ENCODE peak calls at places on chromosomes 5 and 9, in eight cellular contexts. G, H, J, S, L, Z, M and W are unnamed samples.

GRCh38 chr5:173714551-173715428 is 98.3 kb upstream of the BOD1 start:
- DNase-seq in G (no peak), H (peak; percentile 87), J (no peak), S (peak; percentile 94), L (peak; percentile 66), Z (peak; percentile 83), M (peak; percentile 97), W (no peak)

GRCh38 chr5:15285901-15286583 is 213.9 kb upstream of the FBXL7 start:
- DNase-seq in G (no peak), H (no peak), J (no peak), S (peak; percentile 65), L (no peak), Z (peak; percentile 59), M (no peak), W (no peak)

GRCh38 chr5:102796014-102796413 is 40.9 kb downstream of the PAM start:
- DNase-seq in G (peak; percentile 76), H (no peak), J (no peak), S (no peak), L (no peak), Z (no peak), M (no peak), W (no peak)

GRCh38 chr9:87512321-87512720 is 14.7 kb downstream of the DAPK1 start:
- DNase-seq in G (no peak), H (no peak), J (no peak), S (no peak), L (no peak), Z (no peak), M (no peak), W (no peak)

GRCh38 chr9:70569070-70569772 is 154.8 kb upstream of the KLF9 start:
- DNase-seq in G (no peak), H (no peak), J (no peak), S (peak; percentile 43), L (no peak), Z (peak; percentile 78), M (no peak), W (no peak)

GRCh38 chr5:146042628-146043279 is 62.6 kb downstream of the PLAC8L1 start:
- DNase-seq in G (no peak), H (peak; percentile 97), J (no peak), S (peak; percentile 36), L (peak; percentile 41), Z (peak; percentile 86), M (peak; percentile 92), W (no peak)

GRCh38 chr9:99294850-99295461 is 72.9 kb downstream of the SEC61B start:
- DNase-seq in G (peak; percentile 1), H (no peak), J (no peak), S (peak; percentile 11), L (peak; percentile 8), Z (peak; percentile 4), M (no peak), W (peak; percentile 38)

GRCh38 chr9:14478175-14479165 is 164.5 kb upstream of the NFIB start:
- DNase-seq in G (no peak), H (no peak), J (no peak), S (peak; percentile 5), L (peak; percentile 55), Z (peak; percentile 46), M (no peak), W (no peak)

GRCh38 chr5:78881884-78882283 is 103.2 kb downstream of the ARSB start:
- DNase-seq in G (no peak), H (no peak), J (no peak), S (no peak), L (peak; percentile 81), Z (no peak), M (peak; percentile 7), W (no peak)

DNA sequence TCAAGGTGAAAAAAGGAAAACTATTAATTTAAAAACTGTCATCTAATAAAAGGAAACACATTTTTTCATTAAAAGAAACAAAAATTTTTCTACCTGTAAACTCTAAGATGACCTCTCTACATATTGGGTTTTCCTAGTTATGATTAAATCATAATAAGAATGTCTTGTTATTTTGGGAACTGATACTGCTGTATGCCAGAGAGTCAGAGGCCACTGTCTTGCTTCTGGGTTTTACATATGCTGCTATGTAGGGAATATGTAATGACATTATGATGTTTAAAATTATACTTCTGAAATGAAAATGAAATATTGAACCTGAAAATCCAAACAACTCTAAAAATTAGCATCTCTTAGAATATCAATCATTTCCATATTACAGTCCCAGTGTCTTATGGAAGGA is 63.7 kb downstream of the FEM1C start:
- DNase-seq in G (no peak), H (no peak), J (no peak), S (no peak), L (no peak), Z (no peak), M (no peak), W (no peak)
- H3K9ac ChIP-seq in G (no peak overlapping the region), H (no peak overlapping the region), J (no peak overlapping the region), S (no peak overlapping the region), L (no peak overlapping the region), Z (no peak overlapping the region), M (no peak overlapping the region), W (no peak overlapping the region)

DNA sequence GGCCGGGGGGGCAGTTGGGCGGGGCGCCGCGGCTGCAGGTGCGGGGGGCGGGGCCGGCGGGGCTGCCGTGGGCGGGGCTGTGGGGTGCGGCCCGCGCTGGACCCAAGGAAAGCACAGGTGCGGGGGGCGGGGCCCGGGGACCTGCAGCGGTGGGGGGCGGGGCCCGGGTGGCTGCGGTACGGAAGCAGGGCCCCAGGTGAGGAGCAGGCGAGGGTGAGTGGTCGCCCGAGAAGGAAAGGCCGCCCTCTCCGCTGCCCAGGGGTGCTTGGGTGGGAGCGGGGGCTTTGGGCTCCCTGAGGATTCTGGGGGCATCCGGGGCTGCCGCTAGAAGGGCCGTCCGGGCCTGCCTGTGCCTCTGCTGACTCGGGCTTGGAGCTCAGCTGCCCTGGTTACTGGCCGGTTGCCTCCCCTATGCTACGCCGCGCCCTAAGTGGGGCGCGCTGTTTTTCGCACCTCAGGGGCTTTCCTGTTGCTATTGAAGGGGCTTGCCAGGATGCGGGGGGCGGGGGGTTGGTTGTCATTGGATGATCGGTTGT is 767 bp downstream of the RALGPS1 start:
- DNase-seq in G (no peak), H (peak; percentile 18), J (peak; percentile 76), S (peak; percentile 19), L (peak; percentile 59), Z (no peak), M (peak; percentile 61), W (peak; percentile 53)
- H3K4me2 ChIP-seq in G (peak overlapping the region; percentile 93), H (peak overlapping the region; percentile 67), J (peak overlapping the region; percentile 80), S (no peak overlapping the region), L (peak overlapping the region; percentile 83), Z (peak overlapping the region; percentile 63), M (peak overlapping the region; percentile 81), W (peak overlapping the region; percentile 42)

GRCh38 chr9:136547508-136548215 is 1.8 kb upstream of the NOTCH1 start:
- DNase-seq in G (no peak), H (no peak), J (no peak), S (no peak), L (no peak), Z (no peak), M (no peak), W (no peak)
- H3K9ac ChIP-seq in G (no peak overlapping the region), H (no peak overlapping the region), J (no peak overlapping the region), S (no peak overlapping the region), L (no peak overlapping the region), Z (no peak overlapping the region), M (no peak overlapping the region), W (no peak overlapping the region)

GRCh38 chr5:9545301-9545958 is 445 bp downstream of the SEMA5A start:
- DNase-seq in G (no peak), H (peak; percentile 20), J (peak; percentile 49), S (peak; percentile 35), L (no peak), Z (peak; percentile 17), M (no peak), W (peak; percentile 51)

GRCh38 chr5:9544502-9545300 is 1.2 kb downstream of the SEMA5A start:
- DNase-seq in G (peak; percentile 35), H (peak; percentile 85), J (peak; percentile 93), S (peak; percentile 93), L (peak; percentile 93), Z (peak; percentile 86), M (peak; percentile 97), W (peak; percentile 94)

GRCh38 chr5:9546973-9547947 is 1.4 kb upstream of the SEMA5A start:
- DNase-seq in G (no peak), H (peak; percentile 60), J (peak; percentile 67), S (peak; percentile 74), L (peak; percentile 64), Z (peak; percentile 74), M (no peak), W (peak; percentile 91)

GRCh38 chr5:9544056-9544455 is 1.8 kb downstream of the SEMA5A start:
- DNase-seq in G (no peak), H (no peak), J (no peak), S (no peak), L (no peak), Z (no peak), M (no peak), W (no peak)

GRCh38 chr5:9545959-9546851 is at the start of gene SEMA5A:
- DNase-seq in G (no peak), H (peak; percentile 74), J (peak; percentile 90), S (peak; percentile 86), L (peak; percentile 63), Z (peak; percentile 79), M (peak; percentile 69), W (peak; percentile 80)
- H3K4me2 ChIP-seq in G (no peak within 1 kb of the TSS), H (peak within 1 kb of the TSS; percentile 99), J (peak within 1 kb of the TSS; percentile 99), S (peak within 1 kb of the TSS; percentile 100), L (peak within 1 kb of the TSS; percentile 89), Z (peak within 1 kb of the TSS; percentile 99), M (peak within 1 kb of the TSS; percentile 94), W (peak within 1 kb of the TSS; percentile 75)

GRCh38 chr5:104706570-104706969 is 1144.0 kb upstream of the NUDT12 start:
- DNase-seq in G (no peak), H (no peak), J (no peak), S (no peak), L (no peak), Z (peak; percentile 6), M (peak; percentile 70), W (no peak)

GRCh38 chr5:104702212-104702611 is 1139.6 kb upstream of the NUDT12 start:
- DNase-seq in G (no peak), H (peak; percentile 1), J (no peak), S (no peak), L (no peak), Z (no peak), M (peak; percentile 95), W (no peak)

GRCh38 chr5:104708027-104708426 is 1145.4 kb upstream of the NUDT12 start:
- DNase-seq in G (no peak), H (no peak), J (no peak), S (no peak), L (no peak), Z (no peak), M (no peak), W (no peak)
- H3K9ac ChIP-seq in G (no peak overlapping the region), H (no peak overlapping the region), J (no peak overlapping the region), S (no peak overlapping the region), L (no peak overlapping the region), Z (no peak overlapping the region), M (no peak overlapping the region), W (no peak overlapping the region)

GRCh38 chr5:82376309-82376708 is 98.2 kb upstream of the RPS23 start:
- DNase-seq in G (no peak), H (no peak), J (no peak), S (no peak), L (no peak), Z (no peak), M (no peak), W (no peak)
- H3K4me2 ChIP-seq in G (no peak overlapping the region), H (no peak overlapping the region), J (no peak overlapping the region), S (no peak overlapping the region), L (no peak overlapping the region), Z (no peak overlapping the region), M (no peak overlapping the region), W (no peak overlapping the region)